ENCODE peak calls at places on chromosomes 11 and 22, in five cellular contexts. One of them, this sample, is unnamed. For H3K27me3, the result is how much of the 10 kb centered on the place peaks cover.

GRCh38 chr11:45096636-45097035 is 49.8 kb upstream of the PRDM11 start:
- DNase-seq in fibroblast of lung: no peak
- DNase-seq in heart left ventricle: no peak
- DNase-seq in Panc1: no peak
- DNase-seq in brain microvascular endothelial cell: no peak
- DNase-seq in this sample: no peak

GRCh38 chr22:20002098-20002497 is 14.5 kb downstream of the ARVCF start:
- DNase-seq in fibroblast of lung: no peak
- DNase-seq in heart left ventricle: peak
- DNase-seq in Panc1: no peak
- DNase-seq in brain microvascular endothelial cell: no peak
- DNase-seq in this sample: no peak

GRCh38 chr22:39988386-39989114 is 6.2 kb upstream of the FAM83F start:
- DNase-seq in fibroblast of lung: peak
- DNase-seq in heart left ventricle: no peak
- DNase-seq in Panc1: no peak
- DNase-seq in brain microvascular endothelial cell: no peak
- DNase-seq in this sample: no peak

GRCh38 chr22:39839198-39839597 is 54.4 kb downstream of the ENTHD1 start:
- DNase-seq in fibroblast of lung: no peak
- DNase-seq in heart left ventricle: no peak
- DNase-seq in Panc1: no peak
- DNase-seq in brain microvascular endothelial cell: no peak
- DNase-seq in this sample: no peak

GRCh38 chr11:32615422-32615821 is 31.8 kb downstream of the EIF3M start:
- DNase-seq in fibroblast of lung: peak
- DNase-seq in heart left ventricle: no peak
- DNase-seq in Panc1: no peak
- DNase-seq in brain microvascular endothelial cell: no peak
- DNase-seq in this sample: no peak

GRCh38 chr11:66728760-66729385 is at the start of gene SPTBN2:
- DNase-seq in fibroblast of lung: no peak
- DNase-seq in heart left ventricle: no peak
- DNase-seq in Panc1: no peak
- DNase-seq in brain microvascular endothelial cell: no peak
- DNase-seq in this sample: no peak

GRCh38 chr11:76131142-76131541 is 75.2 kb downstream of the WNT11 start:
- DNase-seq in fibroblast of lung: no peak
- DNase-seq in heart left ventricle: no peak
- DNase-seq in Panc1: no peak
- DNase-seq in brain microvascular endothelial cell: no peak
- DNase-seq in this sample: no peak

GRCh38 chr11:133545199-133545709 is 13.0 kb upstream of the OPCML start:
- DNase-seq in fibroblast of lung: no peak
- DNase-seq in heart left ventricle: no peak
- DNase-seq in Panc1: no peak
- DNase-seq in brain microvascular endothelial cell: no peak
- DNase-seq in this sample: no peak

GRCh38 chr11:65649656-65650546 is 12.0 kb downstream of the SIPA1 start:
- DNase-seq in fibroblast of lung: no peak
- DNase-seq in heart left ventricle: no peak
- DNase-seq in Panc1: no peak
- DNase-seq in brain microvascular endothelial cell: no peak
- DNase-seq in this sample: no peak

GRCh38 chr11:90204832-90205646 is 17.8 kb downstream of the CHORDC1 start:
- DNase-seq in fibroblast of lung: peak
- DNase-seq in heart left ventricle: no peak
- DNase-seq in Panc1: peak
- DNase-seq in brain microvascular endothelial cell: peak
- DNase-seq in this sample: no peak

GRCh38 chr11:78209478-78209877 is 20.8 kb downstream of the USP35 start:
- DNase-seq in fibroblast of lung: no peak
- DNase-seq in heart left ventricle: no peak
- DNase-seq in Panc1: no peak
- DNase-seq in brain microvascular endothelial cell: no peak
- DNase-seq in this sample: no peak

GRCh38 chr11:22787565-22788162 is 41.9 kb downstream of the SVIP start:
- DNase-seq in fibroblast of lung: peak
- DNase-seq in heart left ventricle: no peak
- DNase-seq in Panc1: no peak
- DNase-seq in brain microvascular endothelial cell: peak
- DNase-seq in this sample: no peak

GRCh38 chr11:30960387-30960992 is 374.3 kb upstream of the MPPED2 start:
- DNase-seq in fibroblast of lung: peak
- DNase-seq in heart left ventricle: no peak
- DNase-seq in Panc1: peak
- DNase-seq in brain microvascular endothelial cell: peak
- DNase-seq in this sample: no peak

GRCh38 chr11:10139656-10140055 is 154.4 kb downstream of the SBF2 start:
- DNase-seq in fibroblast of lung: peak
- DNase-seq in heart left ventricle: no peak
- DNase-seq in Panc1: no peak
- DNase-seq in brain microvascular endothelial cell: peak
- DNase-seq in this sample: no peak

GRCh38 chr11:23021287-23021863 is 161.1 kb upstream of the CCDC179 start:
- DNase-seq in fibroblast of lung: peak
- DNase-seq in heart left ventricle: no peak
- DNase-seq in Panc1: peak
- DNase-seq in brain microvascular endothelial cell: peak
- DNase-seq in this sample: no peak

GRCh38 chr11:48093795-48094642 is 113.7 kb downstream of the PTPRJ start:
- DNase-seq in fibroblast of lung: peak
- DNase-seq in heart left ventricle: no peak
- DNase-seq in Panc1: no peak
- DNase-seq in brain microvascular endothelial cell: no peak
- DNase-seq in this sample: no peak

DNA sequence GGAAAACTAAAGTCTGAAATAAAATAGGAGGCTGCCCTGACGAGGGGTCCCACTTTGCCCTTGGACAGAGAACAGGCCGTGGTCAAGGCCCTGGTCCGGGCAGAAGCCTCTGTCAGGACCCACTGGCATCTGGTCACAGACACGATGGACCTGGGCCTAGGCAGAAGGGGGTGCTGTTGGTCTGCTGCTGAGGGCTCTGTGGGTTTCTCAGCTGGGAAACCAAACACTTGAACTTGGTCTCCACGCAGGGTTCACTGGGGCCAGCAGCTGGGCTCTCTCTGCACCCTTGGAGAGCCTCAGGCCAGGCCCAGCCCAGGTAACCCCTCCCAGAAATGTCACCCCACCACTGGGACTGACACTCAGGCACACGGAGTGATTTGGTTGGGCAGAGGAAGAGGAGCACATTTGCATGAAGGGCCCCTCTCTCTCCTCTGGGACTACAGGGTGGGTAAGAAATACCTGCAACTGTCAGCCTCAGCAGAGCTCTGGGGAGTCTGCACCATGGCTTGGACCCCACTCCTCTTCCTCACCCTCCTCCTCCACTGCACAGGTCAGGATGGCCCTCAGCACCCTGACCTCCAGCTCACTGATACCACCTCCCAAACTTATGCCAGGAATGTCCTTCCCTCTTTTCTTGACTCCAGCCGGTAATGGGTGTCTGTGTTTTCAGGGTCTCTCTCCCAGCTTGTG is 48.1 kb upstream of the TOP3B start:
- DNase-seq in fibroblast of lung: peak
- DNase-seq in heart left ventricle: no peak
- DNase-seq in Panc1: peak
- DNase-seq in brain microvascular endothelial cell: no peak
- DNase-seq in this sample: no peak
- TF ChIP-seq CTCF in fibroblast of lung: peak
- TF ChIP-seq CTCF in heart left ventricle: peak
- TF ChIP-seq CTCF in Panc1: no peak
- TF ChIP-seq CTCF in brain microvascular endothelial cell: peak
- TF ChIP-seq CTCF in this sample: peak

GRCh38 chr11:64008283-64008931 is 22.2 kb downstream of the OTUB1 start:
- DNase-seq in fibroblast of lung: no peak
- DNase-seq in heart left ventricle: no peak
- DNase-seq in Panc1: no peak
- DNase-seq in brain microvascular endothelial cell: no peak
- DNase-seq in this sample: no peak

GRCh38 chr11:64006468-64006867 is 20.2 kb downstream of the OTUB1 start:
- DNase-seq in fibroblast of lung: no peak
- DNase-seq in heart left ventricle: no peak
- DNase-seq in Panc1: no peak
- DNase-seq in brain microvascular endothelial cell: no peak
- DNase-seq in this sample: no peak

GRCh38 chr11:64005691-64006090 is 19.5 kb downstream of the OTUB1 start:
- DNase-seq in fibroblast of lung: no peak
- DNase-seq in heart left ventricle: no peak
- DNase-seq in Panc1: no peak
- DNase-seq in brain microvascular endothelial cell: no peak
- DNase-seq in this sample: no peak

GRCh38 chr11:64007629-64008282 is 21.5 kb downstream of the OTUB1 start:
- DNase-seq in fibroblast of lung: peak
- DNase-seq in heart left ventricle: peak
- DNase-seq in Panc1: no peak
- DNase-seq in brain microvascular endothelial cell: no peak
- DNase-seq in this sample: no peak

DNA sequence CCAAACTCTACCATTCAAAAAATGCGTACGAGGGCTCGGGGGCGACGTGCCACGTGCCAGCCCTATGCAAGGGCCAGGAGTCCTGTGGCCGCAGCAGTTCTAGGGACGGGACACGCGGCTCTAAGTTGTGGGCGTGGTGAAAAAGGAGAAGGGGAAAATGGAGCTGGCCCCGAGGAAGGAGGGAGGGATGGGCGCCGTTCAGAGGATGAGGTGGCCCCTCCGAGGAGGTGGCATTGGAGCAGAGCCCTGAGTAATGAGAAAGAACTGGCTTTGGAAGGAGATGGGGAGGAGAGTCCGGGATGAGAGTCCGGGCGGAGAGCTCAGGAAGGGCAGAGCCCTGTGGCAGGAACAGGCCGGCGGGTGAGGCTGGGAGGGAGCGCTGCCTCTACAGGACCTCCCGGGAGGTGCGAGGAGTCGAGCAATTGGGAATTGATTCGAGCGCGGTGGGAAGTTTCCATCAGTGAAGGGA is 21.0 kb downstream of the OTUB1 start:
- DNase-seq in fibroblast of lung: peak
- DNase-seq in heart left ventricle: no peak
- DNase-seq in Panc1: no peak
- DNase-seq in brain microvascular endothelial cell: no peak
- DNase-seq in this sample: no peak
- H3K4me3 ChIP-seq in fibroblast of lung: peak
- H3K4me3 ChIP-seq in heart left ventricle: peak
- H3K4me3 ChIP-seq in Panc1: peak
- H3K4me3 ChIP-seq in brain microvascular endothelial cell: peak
- H3K4me3 ChIP-seq in this sample: no peak

DNA sequence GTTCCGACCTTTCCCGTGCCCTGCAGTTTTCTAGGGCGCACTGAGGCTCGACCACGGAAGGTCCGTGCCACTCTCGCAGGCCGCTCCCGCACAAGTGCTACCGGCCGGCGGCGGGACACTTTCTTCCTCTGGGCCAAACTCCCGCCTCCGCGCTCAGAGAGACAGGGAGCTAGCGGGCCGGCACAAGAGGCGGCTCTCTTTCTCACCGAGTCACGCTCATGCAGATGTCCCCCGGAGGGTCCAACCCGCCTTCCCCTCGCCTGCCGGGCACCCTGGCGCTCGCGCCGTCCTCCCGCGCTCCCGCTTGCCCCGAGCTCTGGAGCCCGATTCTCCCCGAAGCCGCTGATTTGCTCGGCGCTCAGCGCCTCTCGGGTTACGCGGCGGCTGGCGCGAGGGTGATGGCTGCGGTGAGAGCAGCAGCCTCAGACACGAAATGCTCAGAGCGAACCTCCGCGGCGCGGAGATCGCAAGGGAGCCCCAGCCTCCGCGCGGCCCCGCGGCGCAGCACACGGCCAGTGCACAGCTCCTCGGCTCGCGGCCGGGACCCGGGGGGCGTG is 1.0 kb downstream of the LMO1 start:
- DNase-seq in fibroblast of lung: peak
- DNase-seq in heart left ventricle: peak
- DNase-seq in Panc1: no peak
- DNase-seq in brain microvascular endothelial cell: peak
- DNase-seq in this sample: no peak
- H3K27me3 ChIP-seq in fibroblast of lung: under half
- H3K27me3 ChIP-seq in heart left ventricle: half or more
- H3K27me3 ChIP-seq in Panc1: under half
- H3K27me3 ChIP-seq in brain microvascular endothelial cell: under half
- H3K27me3 ChIP-seq in this sample: half or more

DNA sequence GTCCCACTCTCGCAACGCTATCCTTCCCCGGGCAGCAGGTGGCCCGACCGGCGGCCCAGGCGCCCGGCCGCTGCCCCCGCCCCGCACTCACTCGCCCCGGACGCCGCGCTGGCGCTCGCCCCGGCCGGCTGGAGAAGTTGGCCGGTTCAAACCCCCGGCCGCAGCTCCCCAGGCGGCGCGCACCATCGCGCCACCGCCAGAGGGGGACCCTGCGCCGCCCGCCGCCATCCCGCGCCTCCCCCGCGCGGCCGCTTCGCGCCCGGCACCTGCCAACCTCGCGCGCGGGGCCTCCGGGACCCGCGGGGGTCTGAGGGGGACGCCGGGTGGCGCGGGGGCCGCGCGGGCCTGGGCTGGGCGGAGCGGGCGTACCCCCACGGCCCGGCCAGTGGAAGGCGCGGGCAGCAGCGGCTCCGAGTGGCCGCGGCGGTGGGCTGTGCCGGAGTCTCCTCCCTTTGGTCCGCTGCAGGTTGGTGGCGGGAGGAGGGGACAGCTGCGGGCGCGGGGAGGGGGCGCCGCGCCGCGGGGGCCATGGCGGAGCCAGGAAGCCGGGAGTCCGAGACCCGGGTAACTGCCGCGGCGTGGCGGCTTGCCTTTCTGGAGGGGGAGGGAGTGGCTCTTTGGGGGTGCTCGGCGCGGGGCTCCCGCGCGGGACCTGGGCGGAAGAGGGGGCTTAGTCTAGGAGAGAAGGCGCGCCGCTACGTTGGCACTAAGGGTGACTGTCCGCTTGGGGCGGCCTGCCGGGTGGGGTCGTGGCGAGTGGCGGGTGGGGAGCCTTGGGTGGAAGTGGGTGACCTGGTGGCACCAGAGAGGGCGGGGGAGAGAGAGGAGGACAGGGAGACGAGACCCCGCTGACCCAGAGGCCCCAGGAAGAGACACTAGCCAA is at the start of the genes MPST and TST:
- DNase-seq in fibroblast of lung: peak
- DNase-seq in heart left ventricle: peak
- DNase-seq in Panc1: no peak
- DNase-seq in brain microvascular endothelial cell: peak
- DNase-seq in this sample: no peak
- TF ChIP-seq CTCF in fibroblast of lung: no peak
- TF ChIP-seq CTCF in heart left ventricle: peak
- TF ChIP-seq CTCF in Panc1: no peak
- TF ChIP-seq CTCF in brain microvascular endothelial cell: no peak
- TF ChIP-seq CTCF in this sample: peak

DNA sequence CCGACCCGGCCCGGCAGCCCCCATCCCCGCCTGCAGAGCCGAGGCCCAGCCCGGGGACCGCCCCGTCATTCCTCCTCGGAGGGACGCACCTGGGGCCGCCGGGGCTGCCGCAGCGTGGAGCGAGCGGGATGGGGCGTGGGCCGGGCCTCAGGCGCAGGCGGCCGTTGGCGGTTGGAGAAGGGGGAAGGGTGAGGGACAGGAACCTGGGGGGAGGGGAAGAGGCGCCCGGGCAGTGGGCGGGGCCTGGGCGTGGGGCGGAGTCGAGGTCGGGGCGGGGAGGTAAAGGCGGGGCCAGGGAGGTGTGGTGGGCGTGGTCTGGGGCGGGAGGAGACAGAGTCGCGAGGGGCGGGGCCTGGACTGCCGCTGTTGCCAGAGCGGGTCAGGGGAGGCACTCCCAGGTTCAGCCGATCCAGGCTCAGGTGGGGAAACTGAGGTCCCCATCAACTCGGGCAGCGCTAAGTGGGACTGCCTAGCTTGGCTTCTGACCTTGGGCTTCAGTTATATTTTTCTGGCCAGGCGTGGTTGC is at the start of gene TESMIN:
- DNase-seq in fibroblast of lung: peak
- DNase-seq in heart left ventricle: peak
- DNase-seq in Panc1: peak
- DNase-seq in brain microvascular endothelial cell: peak
- DNase-seq in this sample: no peak
- H3K4me3 ChIP-seq in fibroblast of lung: peak
- H3K4me3 ChIP-seq in heart left ventricle: peak
- H3K4me3 ChIP-seq in Panc1: peak
- H3K4me3 ChIP-seq in brain microvascular endothelial cell: peak
- H3K4me3 ChIP-seq in this sample: peak

This sample was measured in kidney epithelial cell.